ENCODE peak calls at places on chromosome X, in six cellular contexts. E is choroid plexus epithelial cell; T is CD8-positive, alpha-beta T cell; V is progenitor cell of endocrine pancreas; C is adrenal gland; P is fibroblast of lung. W is an unnamed sample.

GRCh38 chrX:19833034-19833677 is 54.2 kb downstream of the SH3KBP1 start:
- DNase-seq in P (no peak), C (no peak), E (no peak), T (peak), V (no peak), W (no peak)

GRCh38 chrX:110403436-110403835 is 44.8 kb downstream of the RTL9 start:
- DNase-seq in P (peak), V (no peak), C (no peak), E (no peak), T (no peak), W (no peak)

GRCh38 chrX:2696698-2697215 is 5.7 kb downstream of the CD99 start:
- DNase-seq in C (no peak), V (no peak), T (peak), E (peak), P (peak), W (no peak)

GRCh38 chrX:24124227-24124799 is 25.2 kb upstream of the ZFX start:
- DNase-seq in P (no peak), E (no peak), T (no peak), V (no peak), C (no peak), W (no peak)

GRCh38 chrX:11414091-11414490 is 120.9 kb downstream of the AMELX start:
- DNase-seq in E (no peak), T (no peak), V (no peak), C (no peak), P (no peak), W (no peak)

GRCh38 chrX:98379134-98379533 is 1495.4 kb downstream of the RPA4 start:
- DNase-seq in C (no peak), P (no peak), V (no peak), E (no peak), T (no peak), W (no peak)

GRCh38 chrX:584572-584971 is 46.0 kb upstream of the SHOX start:
- DNase-seq in C (no peak), P (no peak), E (no peak), V (no peak), T (no peak), W (no peak)

GRCh38 chrX:71622347-71623104 is 4.2 kb upstream of the CXCR3 start:
- DNase-seq in P (peak), C (peak), V (no peak), T (peak), E (peak), W (no peak)

GRCh38 chrX:7330971-7331746 is 183.2 kb upstream of the PUDP start:
- DNase-seq in V (no peak), T (no peak), C (no peak), P (peak), E (peak), W (no peak)

GRCh38 chrX:43386872-43387271 is 269.2 kb upstream of the MAOA start:
- DNase-seq in T (no peak), P (no peak), V (no peak), C (no peak), E (no peak), W (no peak)

GRCh38 chrX:122134291-122134690 is 1049.8 kb upstream of the GRIA3 start:
- DNase-seq in V (no peak), P (no peak), E (no peak), T (no peak), C (no peak), W (no peak)
- TF ChIP-seq CTCF in V (no peak), P (no peak), E (no peak), T (no peak), C (no peak), W (no peak)

DNA sequence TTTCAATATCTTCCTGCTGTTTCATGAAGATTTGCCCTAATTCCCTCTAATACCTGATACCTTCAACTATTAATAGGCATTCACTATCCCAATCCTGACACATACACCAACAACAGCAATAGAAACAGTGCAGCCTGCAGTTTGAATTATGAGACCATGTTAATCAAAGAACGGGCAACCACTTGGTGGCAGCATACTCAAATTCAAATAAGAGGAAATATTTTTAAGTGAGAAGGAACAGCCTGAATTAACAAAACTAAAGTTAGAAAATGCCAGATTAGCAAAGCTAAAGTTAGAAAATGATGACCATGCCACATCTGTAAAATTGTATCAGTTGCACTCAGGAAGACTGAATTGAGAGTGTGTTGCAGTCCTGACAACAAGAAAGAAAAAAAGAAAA is 204.9 kb downstream of the SMARCA1 start:
- DNase-seq in T (no peak), E (peak), V (no peak), C (no peak), P (peak), W (no peak)
- TF ChIP-seq CTCF in T (no peak), E (peak), V (peak), C (peak), P (no peak), W (peak)

DNA sequence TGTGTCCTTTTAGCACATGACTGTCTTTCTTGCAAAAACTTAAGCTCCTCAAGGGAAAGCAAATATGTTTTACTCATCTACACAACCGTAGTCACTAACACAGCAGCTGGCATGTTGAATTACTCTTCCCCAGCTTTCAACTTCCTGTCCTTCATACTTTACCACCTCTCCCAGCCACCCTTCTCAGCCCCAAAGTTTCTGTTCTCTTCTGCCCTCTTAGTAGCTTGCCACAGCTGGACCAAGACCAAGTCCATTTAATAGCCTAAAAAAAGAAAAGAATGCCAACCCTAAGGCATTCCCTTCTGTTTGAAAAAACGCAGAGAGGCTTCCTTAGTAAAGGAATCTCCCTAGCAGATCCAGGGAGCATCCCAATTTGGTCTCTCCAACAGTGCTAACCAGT is 36.8 kb downstream of the SRPX2 start:
- DNase-seq in T (no peak), C (no peak), V (no peak), E (peak), P (no peak), W (no peak)
- TF ChIP-seq CTCF in T (no peak), C (no peak), V (no peak), E (no peak), P (no peak), W (no peak)

GRCh38 chrX:77446029-77446585 is 1.1 kb upstream of the FGF16 start:
- DNase-seq in E (no peak), C (no peak), P (no peak), T (no peak), V (peak), W (no peak)
- TF ChIP-seq CTCF in E (peak), C (peak), P (peak), T (no peak), V (peak), W (peak)

GRCh38 chrX:40300286-40300890 is 202.6 kb upstream of the BCOR start:
- DNase-seq in V (no peak), C (no peak), E (no peak), T (no peak), P (no peak), W (no peak)

GRCh38 chrX:40299502-40300118 is 201.9 kb upstream of the BCOR start:
- DNase-seq in P (no peak), E (no peak), C (no peak), T (no peak), V (no peak), W (no peak)

GRCh38 chrX:40297949-40298539 is 200.3 kb upstream of the BCOR start:
- DNase-seq in C (no peak), T (no peak), V (no peak), P (no peak), E (no peak), W (no peak)

GRCh38 chrX:40298569-40298968 is 200.8 kb upstream of the BCOR start:
- DNase-seq in E (no peak), P (no peak), T (no peak), C (no peak), V (no peak), W (no peak)

DNA sequence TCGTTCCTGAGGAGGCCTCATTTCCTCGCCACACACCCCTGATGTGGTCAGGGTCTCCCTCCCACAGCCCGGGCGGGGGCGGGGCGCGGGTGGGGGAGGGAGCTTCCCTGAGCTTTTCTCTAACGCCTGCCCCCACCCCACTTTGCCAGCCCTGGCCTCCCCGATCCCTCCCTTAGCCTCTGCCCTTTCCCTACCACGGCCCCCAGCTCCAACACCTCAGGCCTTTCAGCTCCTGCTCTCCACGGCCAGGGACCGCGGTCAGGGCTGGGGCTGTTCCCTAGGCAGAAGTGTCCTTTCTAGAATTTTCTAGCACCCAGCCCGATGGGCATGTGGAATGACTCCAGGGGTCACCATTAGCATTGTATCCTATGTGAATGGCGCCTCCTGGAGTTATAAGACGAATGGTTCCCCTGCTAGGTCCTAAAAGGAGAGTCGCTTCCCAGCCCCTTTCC is 201.3 kb upstream of the BCOR start:
- DNase-seq in C (no peak), P (no peak), E (peak), V (no peak), T (no peak), W (no peak)
- TF ChIP-seq CTCF in C (peak), P (no peak), E (peak), V (peak), T (no peak), W (peak)

DNA sequence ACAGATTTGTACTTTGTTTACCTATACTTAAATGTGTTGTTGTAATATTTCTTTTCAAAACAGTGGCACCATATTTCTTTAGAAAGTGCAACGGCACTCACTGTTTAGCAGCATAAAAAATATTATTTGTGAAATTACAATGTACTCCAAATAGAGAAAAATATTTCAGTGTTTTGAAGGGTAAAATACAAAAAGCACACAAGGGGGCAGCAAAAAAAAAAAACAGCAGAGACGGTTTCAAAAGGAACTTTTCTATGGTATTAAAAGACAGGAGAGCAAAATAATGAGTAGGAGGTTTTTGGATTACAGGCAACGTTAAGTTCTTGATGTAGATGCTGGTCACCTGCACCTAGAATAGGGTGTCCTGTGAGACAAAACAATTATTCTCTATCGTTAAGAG is 2.0 kb downstream of the NUDT11 start:
- DNase-seq in P (no peak), E (peak), C (no peak), T (no peak), V (no peak), W (no peak)
- TF ChIP-seq CTCF in P (no peak), E (no peak), C (no peak), T (no peak), V (peak), W (peak)

GRCh38 chrX:152945021-152945979 is 47.4 kb downstream of the ZNF185 start:
- DNase-seq in V (no peak), P (no peak), C (no peak), T (no peak), E (no peak), W (no peak)

GRCh38 chrX:152946681-152947080 is 47.2 kb downstream of the PNMA5 start:
- DNase-seq in P (no peak), C (no peak), V (no peak), E (no peak), T (no peak), W (no peak)

GRCh38 chrX:152943826-152944225 is 46.0 kb downstream of the ZNF185 start:
- DNase-seq in T (no peak), C (no peak), V (no peak), P (no peak), E (no peak), W (no peak)

GRCh38 chrX:152937236-152937635 is 39.4 kb downstream of the ZNF185 start:
- DNase-seq in T (no peak), E (no peak), C (no peak), P (no peak), V (no peak), W (no peak)

GRCh38 chrX:152941328-152942111 is 43.7 kb downstream of the ZNF185 start:
- DNase-seq in P (peak), E (peak), V (peak), C (peak), T (peak), W (peak)
- TF ChIP-seq CTCF in P (peak), E (peak), V (peak), C (peak), T (peak), W (peak)

GRCh38 chrX:154987940-154988339 is 34.6 kb downstream of the F8 start:
- DNase-seq in T (no peak), E (no peak), P (no peak), V (no peak), C (no peak), W (no peak)
- TF ChIP-seq CTCF in T (no peak), E (no peak), P (no peak), V (no peak), C (no peak), W (no peak)

DNA sequence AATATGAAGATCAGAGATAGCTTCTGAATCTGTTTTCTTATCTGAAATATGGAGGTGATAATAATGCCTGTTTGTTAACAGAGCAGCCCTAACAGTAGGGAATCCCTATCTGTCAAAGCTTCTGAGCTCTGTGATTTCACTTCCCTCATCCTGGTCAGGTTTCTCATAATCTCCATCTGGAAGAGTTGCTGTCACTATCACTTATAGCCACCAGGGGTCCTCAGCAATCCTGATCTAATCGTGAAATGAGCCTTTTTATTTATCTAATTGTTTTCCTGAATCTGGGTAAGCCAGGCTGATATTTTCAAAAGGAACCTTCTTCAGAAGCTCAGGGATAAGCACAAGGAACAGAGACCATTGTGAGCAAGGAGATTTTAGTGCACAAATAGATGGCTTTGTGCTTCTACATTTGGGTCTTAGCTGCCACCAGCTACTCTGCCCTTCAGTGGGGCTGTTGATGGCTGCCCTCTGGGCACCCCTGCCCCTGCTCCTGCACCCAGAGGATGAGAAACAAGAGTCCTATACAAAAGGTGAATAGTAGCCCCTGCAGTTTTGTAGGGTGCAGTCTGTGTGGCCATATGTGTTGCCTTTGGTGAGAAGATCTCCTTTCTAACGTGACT is 196.4 kb upstream of the RADX start:
- DNase-seq in V (no peak), C (no peak), E (peak), T (no peak), P (peak), W (no peak)
- TF ChIP-seq CTCF in V (peak), C (peak), E (peak), T (peak), P (peak), W (peak)

DNA sequence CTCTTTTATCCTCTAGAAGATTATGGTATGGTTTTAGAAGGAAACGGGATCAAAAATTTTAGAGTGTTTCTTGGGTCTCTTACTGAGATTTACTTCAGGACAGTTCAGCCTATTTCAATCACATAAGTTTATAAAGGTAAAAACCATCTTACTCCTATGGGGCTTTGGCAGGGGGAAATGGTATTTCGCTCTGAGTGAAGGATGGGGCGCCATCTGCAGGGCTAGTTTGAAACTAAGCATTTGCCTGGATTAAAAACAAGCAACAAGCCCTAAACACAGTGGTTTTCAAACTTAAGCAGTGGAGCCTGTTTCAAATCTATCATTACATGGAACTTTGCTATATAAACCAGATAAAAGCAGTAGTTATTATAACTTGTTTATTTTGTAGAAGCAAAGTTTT is 361.5 kb upstream of the FMR1 start:
- DNase-seq in C (peak), T (no peak), P (no peak), V (no peak), E (no peak), W (no peak)
- TF ChIP-seq CTCF in C (peak), T (no peak), P (no peak), V (peak), E (no peak), W (peak)